ENCODE peak calls at places on chromosomes 12 and 14, in seven cellular contexts. One of them, this sample, is unnamed.
A peak's percentile ranks its signal among the peaks of the same experiment; 100 is the strongest.

GRCh38 chr12:26268841-26269553 is 73.6 kb downstream of the SSPN start:
- DNase-seq in WTC11: no peak
- DNase-seq in adrenal gland: no peak
- DNase-seq in HCT116: no peak
- DNase-seq in neural crest cell: no peak
- DNase-seq in fibroblast of pulmonary artery: no peak
- DNase-seq in GM13976: no peak
- DNase-seq in this sample: no peak

GRCh38 chr12:110254971-110255540 is 26.0 kb upstream of the ATP2A2 start:
- DNase-seq in neural crest cell: no peak
- DNase-seq in fibroblast of pulmonary artery: no peak
- DNase-seq in WTC11: no peak
- DNase-seq in adrenal gland: no peak
- DNase-seq in GM13976: no peak
- DNase-seq in HCT116: no peak
- DNase-seq in this sample: no peak

GRCh38 chr12:80622271-80622670 is 85.2 kb upstream of the MYF6 start:
- DNase-seq in neural crest cell: no peak
- DNase-seq in GM13976: no peak
- DNase-seq in WTC11: no peak
- DNase-seq in fibroblast of pulmonary artery: peak; percentile 18
- DNase-seq in HCT116: no peak
- DNase-seq in adrenal gland: no peak
- DNase-seq in this sample: no peak

GRCh38 chr14:52315355-52315718 is 1.2 kb downstream of the PTGER2 start:
- DNase-seq in HCT116: no peak
- DNase-seq in fibroblast of pulmonary artery: no peak
- DNase-seq in GM13976: no peak
- DNase-seq in WTC11: no peak
- DNase-seq in adrenal gland: no peak
- DNase-seq in neural crest cell: no peak
- DNase-seq in this sample: peak; percentile 34

GRCh38 chr12:27005495-27005894 is 8.7 kb downstream of the TM7SF3 start:
- DNase-seq in neural crest cell: no peak
- DNase-seq in GM13976: no peak
- DNase-seq in fibroblast of pulmonary artery: no peak
- DNase-seq in HCT116: no peak
- DNase-seq in WTC11: no peak
- DNase-seq in adrenal gland: no peak
- DNase-seq in this sample: no peak

GRCh38 chr12:15322164-15323054 is at the start of gene PTPRO:
- DNase-seq in adrenal gland: no peak
- DNase-seq in GM13976: no peak
- DNase-seq in WTC11: peak; percentile 70
- DNase-seq in HCT116: no peak
- DNase-seq in neural crest cell: peak; percentile 39
- DNase-seq in fibroblast of pulmonary artery: no peak
- DNase-seq in this sample: peak; percentile 2

GRCh38 chr12:88339254-88339949 is 197.3 kb downstream of the TMTC3 start:
- DNase-seq in neural crest cell: no peak
- DNase-seq in fibroblast of pulmonary artery: peak; percentile 39
- DNase-seq in WTC11: no peak
- DNase-seq in HCT116: peak; percentile 3
- DNase-seq in adrenal gland: no peak
- DNase-seq in GM13976: no peak
- DNase-seq in this sample: no peak

GRCh38 chr12:120497524-120498150 is 1.7 kb downstream of the DYNLL1 start:
- DNase-seq in GM13976: no peak
- DNase-seq in WTC11: no peak
- DNase-seq in neural crest cell: no peak
- DNase-seq in HCT116: no peak
- DNase-seq in adrenal gland: no peak
- DNase-seq in fibroblast of pulmonary artery: no peak
- DNase-seq in this sample: no peak

GRCh38 chr12:84329933-84330332 is 582.7 kb downstream of the SLC6A15 start:
- DNase-seq in fibroblast of pulmonary artery: no peak
- DNase-seq in HCT116: no peak
- DNase-seq in GM13976: no peak
- DNase-seq in WTC11: no peak
- DNase-seq in adrenal gland: no peak
- DNase-seq in neural crest cell: no peak
- DNase-seq in this sample: no peak

GRCh38 chr12:59322473-59322872 is 273.4 kb upstream of the SLC16A7 start:
- DNase-seq in GM13976: no peak
- DNase-seq in adrenal gland: no peak
- DNase-seq in neural crest cell: no peak
- DNase-seq in HCT116: no peak
- DNase-seq in fibroblast of pulmonary artery: no peak
- DNase-seq in WTC11: no peak
- DNase-seq in this sample: no peak

GRCh38 chr12:23722655-23723054 is 226.8 kb downstream of the SOX5 start:
- DNase-seq in fibroblast of pulmonary artery: no peak
- DNase-seq in neural crest cell: no peak
- DNase-seq in GM13976: no peak
- DNase-seq in WTC11: no peak
- DNase-seq in HCT116: no peak
- DNase-seq in adrenal gland: no peak
- DNase-seq in this sample: no peak

GRCh38 chr14:53295985-53296582 is 143.0 kb upstream of the DDHD1 start:
- DNase-seq in adrenal gland: no peak
- DNase-seq in WTC11: no peak
- DNase-seq in neural crest cell: peak; percentile 26
- DNase-seq in HCT116: peak; percentile 23
- DNase-seq in GM13976: peak; percentile 19
- DNase-seq in fibroblast of pulmonary artery: peak; percentile 63
- DNase-seq in this sample: peak; percentile 13

GRCh38 chr14:81441626-81442134 is 41.6 kb upstream of the STON2 start:
- DNase-seq in HCT116: no peak
- DNase-seq in fibroblast of pulmonary artery: no peak
- DNase-seq in GM13976: no peak
- DNase-seq in WTC11: no peak
- DNase-seq in adrenal gland: no peak
- DNase-seq in neural crest cell: no peak
- DNase-seq in this sample: no peak

GRCh38 chr12:66107451-66107915 is 23.1 kb downstream of the LLPH start:
- DNase-seq in neural crest cell: peak; percentile 80
- DNase-seq in fibroblast of pulmonary artery: peak; percentile 98
- DNase-seq in adrenal gland: peak; percentile 89
- DNase-seq in WTC11: peak; percentile 36
- DNase-seq in GM13976: peak; percentile 70
- DNase-seq in HCT116: peak; percentile 93
- DNase-seq in this sample: peak; percentile 58

GRCh38 chr12:102300824-102301461 is 103.3 kb upstream of the PMCH start:
- DNase-seq in HCT116: peak; percentile 53
- DNase-seq in neural crest cell: no peak
- DNase-seq in adrenal gland: no peak
- DNase-seq in fibroblast of pulmonary artery: peak; percentile 80
- DNase-seq in WTC11: peak; percentile 21
- DNase-seq in GM13976: peak; percentile 34
- DNase-seq in this sample: peak; percentile 33

GRCh38 chr14:73553845-73554244 is 4.9 kb downstream of the HEATR4 start:
- DNase-seq in adrenal gland: no peak
- DNase-seq in WTC11: no peak
- DNase-seq in GM13976: no peak
- DNase-seq in fibroblast of pulmonary artery: no peak
- DNase-seq in neural crest cell: no peak
- DNase-seq in HCT116: no peak
- DNase-seq in this sample: no peak

GRCh38 chr12:86574143-86574542 is 318.0 kb upstream of the MGAT4C start:
- DNase-seq in fibroblast of pulmonary artery: no peak
- DNase-seq in HCT116: no peak
- DNase-seq in neural crest cell: no peak
- DNase-seq in GM13976: no peak
- DNase-seq in adrenal gland: no peak
- DNase-seq in WTC11: no peak
- DNase-seq in this sample: no peak

GRCh38 chr12:121238604-121239334 is 28.8 kb downstream of the P2RX4 start:
- DNase-seq in HCT116: no peak
- DNase-seq in fibroblast of pulmonary artery: no peak
- DNase-seq in WTC11: peak; percentile 53
- DNase-seq in neural crest cell: no peak
- DNase-seq in adrenal gland: no peak
- DNase-seq in GM13976: no peak
- DNase-seq in this sample: no peak

GRCh38 chr12:62813031-62813829 is 121.7 kb downstream of the PPM1H start:
- DNase-seq in fibroblast of pulmonary artery: peak; percentile 81
- DNase-seq in GM13976: peak; percentile 57
- DNase-seq in adrenal gland: peak; percentile 68
- DNase-seq in WTC11: peak; percentile 58
- DNase-seq in HCT116: peak; percentile 45
- DNase-seq in neural crest cell: peak; percentile 60
- DNase-seq in this sample: peak; percentile 63

GRCh38 chr14:56341766-56342418 is 223.7 kb downstream of the PELI2 start:
- DNase-seq in HCT116: no peak
- DNase-seq in GM13976: no peak
- DNase-seq in adrenal gland: no peak
- DNase-seq in WTC11: no peak
- DNase-seq in neural crest cell: no peak
- DNase-seq in fibroblast of pulmonary artery: peak; percentile 56
- DNase-seq in this sample: no peak

GRCh38 chr12:121992059-121992879 is 29.4 kb upstream of the BCL7A start:
- DNase-seq in HCT116: no peak
- DNase-seq in adrenal gland: peak; percentile 27
- DNase-seq in neural crest cell: no peak
- DNase-seq in fibroblast of pulmonary artery: peak; percentile 98
- DNase-seq in GM13976: peak; percentile 81
- DNase-seq in WTC11: no peak
- DNase-seq in this sample: peak; percentile 84

GRCh38 chr12:109879332-109880048 is 851 bp downstream of the GLTP start:
- DNase-seq in neural crest cell: no peak
- DNase-seq in fibroblast of pulmonary artery: peak; percentile 24
- DNase-seq in adrenal gland: no peak
- DNase-seq in GM13976: no peak
- DNase-seq in WTC11: no peak
- DNase-seq in HCT116: no peak
- DNase-seq in this sample: no peak

GRCh38 chr12:116059901-116060300 is 217.6 kb downstream of the MED13L start:
- DNase-seq in neural crest cell: no peak
- DNase-seq in adrenal gland: no peak
- DNase-seq in fibroblast of pulmonary artery: no peak
- DNase-seq in GM13976: no peak
- DNase-seq in HCT116: no peak
- DNase-seq in WTC11: no peak
- DNase-seq in this sample: no peak

GRCh38 chr12:43675048-43675904 is 83.3 kb downstream of the PUS7L start:
- DNase-seq in neural crest cell: no peak
- DNase-seq in adrenal gland: no peak
- DNase-seq in fibroblast of pulmonary artery: peak; percentile 1
- DNase-seq in GM13976: no peak
- DNase-seq in HCT116: no peak
- DNase-seq in WTC11: no peak
- DNase-seq in this sample: no peak

GRCh38 chr14:86961106-86961716 is 1031.8 kb downstream of the GALC start:
- DNase-seq in fibroblast of pulmonary artery: peak; percentile 2
- DNase-seq in WTC11: peak; percentile 35
- DNase-seq in GM13976: no peak
- DNase-seq in adrenal gland: no peak
- DNase-seq in neural crest cell: no peak
- DNase-seq in HCT116: no peak
- DNase-seq in this sample: no peak

GRCh38 chr14:88986146-88986841 is 161.8 kb downstream of the TTC8 start:
- DNase-seq in WTC11: no peak
- DNase-seq in HCT116: peak; percentile 31
- DNase-seq in fibroblast of pulmonary artery: peak; percentile 78
- DNase-seq in GM13976: no peak
- DNase-seq in adrenal gland: peak; percentile 79
- DNase-seq in neural crest cell: no peak
- DNase-seq in this sample: no peak

GRCh38 chr12:91777268-91777997 is 368.2 kb downstream of the BTG1 start:
- DNase-seq in GM13976: no peak
- DNase-seq in neural crest cell: no peak
- DNase-seq in WTC11: no peak
- DNase-seq in HCT116: peak; percentile 72
- DNase-seq in fibroblast of pulmonary artery: no peak
- DNase-seq in adrenal gland: no peak
- DNase-seq in this sample: no peak

GRCh38 chr12:91785655-91786489 is 359.8 kb downstream of the BTG1 start:
- DNase-seq in fibroblast of pulmonary artery: no peak
- DNase-seq in neural crest cell: no peak
- DNase-seq in WTC11: no peak
- DNase-seq in HCT116: no peak
- DNase-seq in GM13976: no peak
- DNase-seq in adrenal gland: no peak
- DNase-seq in this sample: peak; percentile 15

GRCh38 chr12:91778091-91778819 is 367.4 kb downstream of the BTG1 start:
- DNase-seq in WTC11: no peak
- DNase-seq in neural crest cell: no peak
- DNase-seq in adrenal gland: no peak
- DNase-seq in GM13976: no peak
- DNase-seq in HCT116: peak; percentile 26
- DNase-seq in fibroblast of pulmonary artery: peak; percentile 6
- DNase-seq in this sample: no peak

GRCh38 chr12:91778938-91779400 is 366.7 kb downstream of the BTG1 start:
- DNase-seq in neural crest cell: no peak
- DNase-seq in adrenal gland: peak; percentile 77
- DNase-seq in WTC11: no peak
- DNase-seq in fibroblast of pulmonary artery: peak; percentile 83
- DNase-seq in HCT116: peak; percentile 98
- DNase-seq in GM13976: peak; percentile 47
- DNase-seq in this sample: peak; percentile 67

GRCh38 chr12:91781114-91781513 is 364.5 kb downstream of the BTG1 start:
- DNase-seq in WTC11: no peak
- DNase-seq in GM13976: no peak
- DNase-seq in fibroblast of pulmonary artery: peak; percentile 59
- DNase-seq in HCT116: no peak
- DNase-seq in neural crest cell: no peak
- DNase-seq in adrenal gland: no peak
- DNase-seq in this sample: no peak
- TF ChIP-seq CTCF in WTC11: no peak
- TF ChIP-seq CTCF in GM13976: no peak
- TF ChIP-seq CTCF in fibroblast of pulmonary artery: no peak
- TF ChIP-seq CTCF in HCT116: no peak
- TF ChIP-seq CTCF in neural crest cell: no peak
- TF ChIP-seq CTCF in adrenal gland: no peak
- TF ChIP-seq CTCF in this sample: no peak

GRCh38 chr14:26719514-26719913 is 121.7 kb upstream of the NOVA1 start:
- DNase-seq in adrenal gland: no peak
- DNase-seq in WTC11: no peak
- DNase-seq in HCT116: no peak
- DNase-seq in neural crest cell: no peak
- DNase-seq in GM13976: no peak
- DNase-seq in fibroblast of pulmonary artery: peak; percentile 58
- DNase-seq in this sample: no peak
- TF ChIP-seq CTCF in adrenal gland: no peak
- TF ChIP-seq CTCF in WTC11: no peak
- TF ChIP-seq CTCF in HCT116: no peak
- TF ChIP-seq CTCF in neural crest cell: no peak
- TF ChIP-seq CTCF in GM13976: no peak
- TF ChIP-seq CTCF in fibroblast of pulmonary artery: no peak
- TF ChIP-seq CTCF in this sample: no peak

GRCh38 chr14:90483551-90483950 is 86.7 kb downstream of the CALM1 start:
- DNase-seq in GM13976: peak; percentile 11
- DNase-seq in adrenal gland: no peak
- DNase-seq in neural crest cell: no peak
- DNase-seq in fibroblast of pulmonary artery: peak; percentile 3
- DNase-seq in WTC11: no peak
- DNase-seq in HCT116: no peak
- DNase-seq in this sample: peak; percentile 46
- TF ChIP-seq CTCF in GM13976: no peak
- TF ChIP-seq CTCF in adrenal gland: no peak
- TF ChIP-seq CTCF in neural crest cell: no peak
- TF ChIP-seq CTCF in fibroblast of pulmonary artery: no peak
- TF ChIP-seq CTCF in WTC11: no peak
- TF ChIP-seq CTCF in HCT116: no peak
- TF ChIP-seq CTCF in this sample: no peak

GRCh38 chr14:75306917-75307699 is 28.5 kb downstream of the FOS start:
- DNase-seq in adrenal gland: no peak
- DNase-seq in fibroblast of pulmonary artery: no peak
- DNase-seq in GM13976: peak; percentile 55
- DNase-seq in neural crest cell: no peak
- DNase-seq in HCT116: peak; percentile 26
- DNase-seq in WTC11: no peak
- DNase-seq in this sample: peak; percentile 61
- TF ChIP-seq CTCF in adrenal gland: no peak
- TF ChIP-seq CTCF in fibroblast of pulmonary artery: peak; percentile 45
- TF ChIP-seq CTCF in GM13976: peak; percentile 22
- TF ChIP-seq CTCF in neural crest cell: peak; percentile 66
- TF ChIP-seq CTCF in HCT116: peak; percentile 67
- TF ChIP-seq CTCF in WTC11: no peak
- TF ChIP-seq CTCF in this sample: no peak